ENCODE peak calls at places on chromosomes 11 and 22, in nine cellular contexts. One of them, this sample, is unnamed.
A peak's percentile ranks its signal among the peaks of the same experiment; 100 is the strongest.

GRCh38 chr22:39115570-39115969 is 18.5 kb downstream of the APOBEC3H start:
- DNase-seq in stimulated activated CD8-positive, alpha-beta memory T cell treated with anti-CD3 and anti-CD28 coated beads, Interleukin-4, amount 100 ng/mL, for 24 hours: no peak
- DNase-seq in cardiac fibroblast: no peak
- DNase-seq in heart left ventricle: no peak
- DNase-seq in NCI-H460: no peak
- DNase-seq in NCI-H1092 treated with DMSO at 0.1 percent for 48 hours: no peak
- DNase-seq in NCI-H2081: no peak
- DNase-seq in Ammon's horn: no peak
- DNase-seq in GM12865: no peak
- DNase-seq in this sample: no peak

GRCh38 chr11:12856338-12856737 is 152.8 kb upstream of the RASSF10 start:
- DNase-seq in stimulated activated CD8-positive, alpha-beta memory T cell treated with anti-CD3 and anti-CD28 coated beads, Interleukin-4, amount 100 ng/mL, for 24 hours: no peak
- DNase-seq in cardiac fibroblast: no peak
- DNase-seq in heart left ventricle: no peak
- DNase-seq in NCI-H460: no peak
- DNase-seq in NCI-H1092 treated with DMSO at 0.1 percent for 48 hours: no peak
- DNase-seq in NCI-H2081: no peak
- DNase-seq in Ammon's horn: no peak
- DNase-seq in GM12865: no peak
- DNase-seq in this sample: no peak

GRCh38 chr22:46738642-46738960 is 549 bp upstream of the CERK start:
- DNase-seq in stimulated activated CD8-positive, alpha-beta memory T cell treated with anti-CD3 and anti-CD28 coated beads, Interleukin-4, amount 100 ng/mL, for 24 hours: no peak
- DNase-seq in cardiac fibroblast: no peak
- DNase-seq in heart left ventricle: no peak
- DNase-seq in NCI-H460: no peak
- DNase-seq in NCI-H1092 treated with DMSO at 0.1 percent for 48 hours: no peak
- DNase-seq in NCI-H2081: no peak
- DNase-seq in Ammon's horn: no peak
- DNase-seq in GM12865: no peak
- DNase-seq in this sample: peak; percentile 89

GRCh38 chr11:64119748-64120147 is 46.2 kb downstream of the MACROD1 start:
- DNase-seq in stimulated activated CD8-positive, alpha-beta memory T cell treated with anti-CD3 and anti-CD28 coated beads, Interleukin-4, amount 100 ng/mL, for 24 hours: no peak
- DNase-seq in cardiac fibroblast: no peak
- DNase-seq in heart left ventricle: no peak
- DNase-seq in NCI-H460: no peak
- DNase-seq in NCI-H1092 treated with DMSO at 0.1 percent for 48 hours: no peak
- DNase-seq in NCI-H2081: no peak
- DNase-seq in Ammon's horn: no peak
- DNase-seq in GM12865: no peak
- DNase-seq in this sample: no peak

GRCh38 chr11:31812392-31813241 is 1.5 kb upstream of the PAX6 start:
- DNase-seq in stimulated activated CD8-positive, alpha-beta memory T cell treated with anti-CD3 and anti-CD28 coated beads, Interleukin-4, amount 100 ng/mL, for 24 hours: no peak
- DNase-seq in cardiac fibroblast: no peak
- DNase-seq in heart left ventricle: no peak
- DNase-seq in NCI-H460: no peak
- DNase-seq in NCI-H1092 treated with DMSO at 0.1 percent for 48 hours: no peak
- DNase-seq in NCI-H2081: no peak
- DNase-seq in Ammon's horn: no peak
- DNase-seq in GM12865: no peak
- DNase-seq in this sample: peak; percentile 83

GRCh38 chr22:45425531-45426265 is 12.2 kb downstream of the RIBC2 start:
- DNase-seq in stimulated activated CD8-positive, alpha-beta memory T cell treated with anti-CD3 and anti-CD28 coated beads, Interleukin-4, amount 100 ng/mL, for 24 hours: no peak
- DNase-seq in cardiac fibroblast: no peak
- DNase-seq in heart left ventricle: no peak
- DNase-seq in NCI-H460: no peak
- DNase-seq in NCI-H1092 treated with DMSO at 0.1 percent for 48 hours: no peak
- DNase-seq in NCI-H2081: no peak
- DNase-seq in Ammon's horn: no peak
- DNase-seq in GM12865: no peak
- DNase-seq in this sample: no peak

GRCh38 chr11:2248762-2249161 is 21.6 kb downstream of the ASCL2 start:
- DNase-seq in stimulated activated CD8-positive, alpha-beta memory T cell treated with anti-CD3 and anti-CD28 coated beads, Interleukin-4, amount 100 ng/mL, for 24 hours: no peak
- DNase-seq in cardiac fibroblast: no peak
- DNase-seq in heart left ventricle: no peak
- DNase-seq in NCI-H460: no peak
- DNase-seq in NCI-H1092 treated with DMSO at 0.1 percent for 48 hours: no peak
- DNase-seq in NCI-H2081: no peak
- DNase-seq in Ammon's horn: no peak
- DNase-seq in GM12865: no peak
- DNase-seq in this sample: no peak

GRCh38 chr11:67663515-67664212 is 10.8 kb downstream of the ALDH3B2 start:
- DNase-seq in stimulated activated CD8-positive, alpha-beta memory T cell treated with anti-CD3 and anti-CD28 coated beads, Interleukin-4, amount 100 ng/mL, for 24 hours: no peak
- DNase-seq in cardiac fibroblast: no peak
- DNase-seq in heart left ventricle: no peak
- DNase-seq in NCI-H460: no peak
- DNase-seq in NCI-H1092 treated with DMSO at 0.1 percent for 48 hours: no peak
- DNase-seq in NCI-H2081: no peak
- DNase-seq in Ammon's horn: no peak
- DNase-seq in GM12865: no peak
- DNase-seq in this sample: peak; percentile 35

GRCh38 chr22:41094036-41094435 is 1.6 kb downstream of the EP300 start:
- DNase-seq in stimulated activated CD8-positive, alpha-beta memory T cell treated with anti-CD3 and anti-CD28 coated beads, Interleukin-4, amount 100 ng/mL, for 24 hours: no peak
- DNase-seq in cardiac fibroblast: peak; percentile 42
- DNase-seq in heart left ventricle: no peak
- DNase-seq in NCI-H460: peak; percentile 8
- DNase-seq in NCI-H1092 treated with DMSO at 0.1 percent for 48 hours: peak; percentile 7
- DNase-seq in NCI-H2081: no peak
- DNase-seq in Ammon's horn: peak; percentile 56
- DNase-seq in GM12865: peak; percentile 35
- DNase-seq in this sample: peak; percentile 49

GRCh38 chr11:96614846-96615245 is 225.0 kb downstream of the JRKL start:
- DNase-seq in stimulated activated CD8-positive, alpha-beta memory T cell treated with anti-CD3 and anti-CD28 coated beads, Interleukin-4, amount 100 ng/mL, for 24 hours: no peak
- DNase-seq in cardiac fibroblast: no peak
- DNase-seq in heart left ventricle: no peak
- DNase-seq in NCI-H460: no peak
- DNase-seq in NCI-H1092 treated with DMSO at 0.1 percent for 48 hours: no peak
- DNase-seq in NCI-H2081: no peak
- DNase-seq in Ammon's horn: no peak
- DNase-seq in GM12865: no peak
- DNase-seq in this sample: no peak

GRCh38 chr11:123475478-123475877 is 45.4 kb downstream of the GRAMD1B start:
- DNase-seq in stimulated activated CD8-positive, alpha-beta memory T cell treated with anti-CD3 and anti-CD28 coated beads, Interleukin-4, amount 100 ng/mL, for 24 hours: no peak
- DNase-seq in cardiac fibroblast: peak; percentile 66
- DNase-seq in heart left ventricle: no peak
- DNase-seq in NCI-H460: peak; percentile 61
- DNase-seq in NCI-H1092 treated with DMSO at 0.1 percent for 48 hours: peak; percentile 16
- DNase-seq in NCI-H2081: peak; percentile 37
- DNase-seq in Ammon's horn: no peak
- DNase-seq in GM12865: no peak
- DNase-seq in this sample: peak; percentile 52

GRCh38 chr11:113504071-113504470 is 28.9 kb upstream of the DRD2 start:
- DNase-seq in stimulated activated CD8-positive, alpha-beta memory T cell treated with anti-CD3 and anti-CD28 coated beads, Interleukin-4, amount 100 ng/mL, for 24 hours: no peak
- DNase-seq in cardiac fibroblast: no peak
- DNase-seq in heart left ventricle: no peak
- DNase-seq in NCI-H460: no peak
- DNase-seq in NCI-H1092 treated with DMSO at 0.1 percent for 48 hours: no peak
- DNase-seq in NCI-H2081: no peak
- DNase-seq in Ammon's horn: no peak
- DNase-seq in GM12865: no peak
- DNase-seq in this sample: no peak

GRCh38 chr11:35553831-35554230 is 28.4 kb upstream of the PAMR1 start:
- DNase-seq in stimulated activated CD8-positive, alpha-beta memory T cell treated with anti-CD3 and anti-CD28 coated beads, Interleukin-4, amount 100 ng/mL, for 24 hours: no peak
- DNase-seq in cardiac fibroblast: peak; percentile 89
- DNase-seq in heart left ventricle: no peak
- DNase-seq in NCI-H460: no peak
- DNase-seq in NCI-H1092 treated with DMSO at 0.1 percent for 48 hours: no peak
- DNase-seq in NCI-H2081: no peak
- DNase-seq in Ammon's horn: no peak
- DNase-seq in GM12865: no peak
- DNase-seq in this sample: no peak

GRCh38 chr22:44702479-44703219 is 645 bp downstream of the PRR5 start:
- DNase-seq in stimulated activated CD8-positive, alpha-beta memory T cell treated with anti-CD3 and anti-CD28 coated beads, Interleukin-4, amount 100 ng/mL, for 24 hours: no peak
- DNase-seq in cardiac fibroblast: no peak
- DNase-seq in heart left ventricle: no peak
- DNase-seq in NCI-H460: no peak
- DNase-seq in NCI-H1092 treated with DMSO at 0.1 percent for 48 hours: no peak
- DNase-seq in NCI-H2081: no peak
- DNase-seq in Ammon's horn: no peak
- DNase-seq in GM12865: no peak
- DNase-seq in this sample: peak; percentile 90

GRCh38 chr22:46971141-46971775 is 208.8 kb downstream of the TBC1D22A start:
- DNase-seq in stimulated activated CD8-positive, alpha-beta memory T cell treated with anti-CD3 and anti-CD28 coated beads, Interleukin-4, amount 100 ng/mL, for 24 hours: no peak
- DNase-seq in cardiac fibroblast: peak; percentile 35
- DNase-seq in heart left ventricle: peak; percentile 54
- DNase-seq in NCI-H460: no peak
- DNase-seq in NCI-H1092 treated with DMSO at 0.1 percent for 48 hours: peak; percentile 17
- DNase-seq in NCI-H2081: peak; percentile 20
- DNase-seq in Ammon's horn: peak; percentile 70
- DNase-seq in GM12865: no peak
- DNase-seq in this sample: no peak

GRCh38 chr11:124759268-124760204 is 2.6 kb downstream of the ESAM start:
- DNase-seq in stimulated activated CD8-positive, alpha-beta memory T cell treated with anti-CD3 and anti-CD28 coated beads, Interleukin-4, amount 100 ng/mL, for 24 hours: no peak
- DNase-seq in cardiac fibroblast: no peak
- DNase-seq in heart left ventricle: peak; percentile 84
- DNase-seq in NCI-H460: no peak
- DNase-seq in NCI-H1092 treated with DMSO at 0.1 percent for 48 hours: no peak
- DNase-seq in NCI-H2081: no peak
- DNase-seq in Ammon's horn: no peak
- DNase-seq in GM12865: no peak
- DNase-seq in this sample: peak; percentile 81

GRCh38 chr11:16750417-16750816 is 12.0 kb downstream of the C11orf58 start:
- DNase-seq in stimulated activated CD8-positive, alpha-beta memory T cell treated with anti-CD3 and anti-CD28 coated beads, Interleukin-4, amount 100 ng/mL, for 24 hours: no peak
- DNase-seq in cardiac fibroblast: no peak
- DNase-seq in heart left ventricle: no peak
- DNase-seq in NCI-H460: no peak
- DNase-seq in NCI-H1092 treated with DMSO at 0.1 percent for 48 hours: no peak
- DNase-seq in NCI-H2081: no peak
- DNase-seq in Ammon's horn: no peak
- DNase-seq in GM12865: no peak
- DNase-seq in this sample: no peak